ENCODE peak calls at places on chromosomes 1 and 21, in four cellular contexts. P is Panc1, L is substantia nigra, I is uterus. F is an unnamed sample.
A peak's percentile ranks its signal among the peaks of the same experiment; 100 is the strongest.

GRCh38 chr1:26317612-26318337 is at the start of gene CD52:
- DNase-seq in P (no peak), L (no peak), I (no peak), F (no peak)

GRCh38 chr1:32101233-32101681 is 6.6 kb upstream of the KPNA6 start:
- DNase-seq in P (no peak), L (no peak), I (no peak), F (no peak)

GRCh38 chr1:117500584-117500983 is 105.3 kb upstream of the TENT5C start:
- DNase-seq in P (no peak), L (no peak), I (no peak), F (no peak)

GRCh38 chr1:19046972-19047371 is 90.5 kb upstream of the IFFO2 start:
- DNase-seq in P (no peak), L (no peak), I (no peak), F (no peak)

GRCh38 chr1:248913933-248914332 is 7.9 kb downstream of the PGBD2 start:
- DNase-seq in P (no peak), L (no peak), I (no peak), F (no peak)

GRCh38 chr1:37486680-37487618 is 12.6 kb downstream of the ZC3H12A start:
- DNase-seq in P (no peak), L (peak; percentile 60), I (peak; percentile 84), F (peak; percentile 50)

GRCh38 chr21:16454371-16454770 is 724.6 kb downstream of the USP25 start:
- DNase-seq in P (no peak), L (no peak), I (no peak), F (no peak)

GRCh38 chr1:167880570-167880969 is 33.4 kb downstream of the ADCY10 start:
- DNase-seq in P (no peak), L (no peak), I (no peak), F (no peak)

GRCh38 chr1:76048194-76048593 is 26.4 kb upstream of the ST6GALNAC3 start:
- DNase-seq in P (no peak), L (no peak), I (no peak), F (no peak)

GRCh38 chr21:43854773-43855633 is 10.0 kb upstream of the AGPAT3 start:
- DNase-seq in P (no peak), L (no peak), I (no peak), F (no peak)

GRCh38 chr1:202228484-202229122 is 35.0 kb downstream of the LGR6 start:
- DNase-seq in P (no peak), L (no peak), I (no peak), F (no peak)

GRCh38 chr1:58290685-58291372 is 255.7 kb downstream of the OMA1 start:
- DNase-seq in P (no peak), L (no peak), I (no peak), F (no peak)

GRCh38 chr1:111882537-111882936 is 106.9 kb downstream of the KCND3 start:
- DNase-seq in P (no peak), L (no peak), I (no peak), F (peak; percentile 10)

GRCh38 chr1:185603158-185603557 is 131.0 kb upstream of the HMCN1 start:
- DNase-seq in P (no peak), L (no peak), I (no peak), F (no peak)

GRCh38 chr1:89538361-89538760 is 13.7 kb downstream of the LRRC8B start:
- DNase-seq in P (no peak), L (no peak), I (no peak), F (no peak)

GRCh38 chr1:89542345-89542744 is 17.7 kb downstream of the LRRC8B start:
- DNase-seq in P (no peak), L (no peak), I (no peak), F (no peak)

GRCh38 chr1:89536555-89537393 is 12.1 kb downstream of the LRRC8B start:
- DNase-seq in P (no peak), L (no peak), I (no peak), F (no peak)

GRCh38 chr1:89539135-89539534 is 14.5 kb downstream of the LRRC8B start:
- DNase-seq in P (no peak), L (no peak), I (no peak), F (no peak)

GRCh38 chr1:89540406-89540970 is 15.9 kb downstream of the LRRC8B start:
- DNase-seq in P (no peak), L (no peak), I (no peak), F (no peak)
- H3K27ac ChIP-seq in P (no peak overlapping the region), L (no peak overlapping the region), I (no peak overlapping the region), F (peak overlapping the region; percentile 6)

GRCh38 chr1:79588719-79589118 is 582.2 kb upstream of the ADGRL4 start:
- DNase-seq in P (no peak), L (no peak), I (no peak), F (no peak)
- H3K27ac ChIP-seq in P (no peak overlapping the region), L (no peak overlapping the region), I (no peak overlapping the region), F (no peak overlapping the region)

DNA sequence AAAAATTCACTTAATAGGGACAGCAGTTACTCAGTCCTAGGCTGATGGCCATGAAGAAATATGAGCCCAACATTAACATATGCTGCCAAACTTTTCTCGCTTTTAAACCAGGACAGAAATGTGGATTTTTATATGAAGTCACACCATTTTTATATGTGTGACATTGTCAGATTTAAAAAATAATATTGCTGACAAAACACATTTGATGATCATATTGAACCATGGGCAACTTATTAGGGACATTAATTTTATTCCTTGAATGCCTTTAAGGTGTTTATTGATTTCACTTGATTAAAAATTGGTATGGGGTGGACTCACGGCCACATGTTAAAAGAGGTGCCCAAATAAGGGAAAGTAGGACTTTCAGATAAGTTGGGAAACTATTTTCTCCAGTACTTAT is 58.6 kb downstream of the RPRD2 start:
- DNase-seq in P (no peak), L (no peak), I (no peak), F (no peak)
- H3K27ac ChIP-seq in P (no peak overlapping the region), L (no peak overlapping the region), I (no peak overlapping the region), F (no peak overlapping the region)

GRCh38 chr1:20829531-20829930 is 42.4 kb upstream of the HP1BP3 start:
- DNase-seq in P (no peak), L (no peak), I (no peak), F (no peak)
- H3K27ac ChIP-seq in P (no peak overlapping the region), L (no peak overlapping the region), I (no peak overlapping the region), F (no peak overlapping the region)

DNA sequence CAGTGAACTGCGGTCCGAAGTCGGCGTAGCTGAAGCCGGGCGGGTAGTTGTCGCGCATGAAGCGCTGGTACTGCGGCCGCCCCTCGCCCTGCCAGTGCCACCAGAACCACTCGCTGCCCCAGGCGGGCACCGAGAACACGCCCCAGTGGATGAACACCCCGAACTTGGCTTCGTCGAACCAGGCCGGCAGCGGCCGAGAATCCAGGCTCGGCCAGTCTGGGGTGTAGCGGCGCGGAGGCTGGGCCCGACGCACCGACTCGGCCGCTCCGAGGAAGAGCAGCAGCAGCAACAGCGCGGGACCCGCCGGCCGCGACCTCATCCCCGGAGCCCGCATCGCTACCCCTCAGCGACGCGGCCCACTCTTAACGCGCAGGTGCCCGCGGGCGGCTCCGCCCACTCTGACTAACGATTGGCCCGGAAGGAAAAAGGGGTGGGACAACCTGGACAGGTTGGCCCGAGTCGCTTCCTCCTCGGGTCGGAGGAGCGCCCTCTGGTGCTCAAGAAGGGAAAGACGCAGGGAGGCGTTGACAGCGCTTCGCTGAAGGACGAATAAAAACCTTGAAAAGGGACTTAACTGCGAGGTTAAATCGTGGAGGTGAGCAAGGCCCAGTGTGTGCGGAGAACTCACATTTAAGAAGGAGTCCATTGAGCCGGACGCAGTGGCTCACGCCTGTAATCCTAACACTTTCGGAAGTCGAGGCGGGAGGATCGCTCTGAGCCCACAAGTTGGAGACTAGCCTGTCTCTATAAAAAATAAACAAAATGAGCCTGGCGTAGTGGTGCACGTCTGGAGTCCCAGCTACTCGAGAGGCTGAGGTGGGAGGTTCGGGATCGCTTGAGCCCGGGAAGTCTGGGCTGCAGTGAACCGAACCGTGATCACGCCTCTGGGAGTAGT is at the start of gene FUCA1:
- DNase-seq in P (peak; percentile 82), L (peak; percentile 91), I (peak; percentile 94), F (peak; percentile 95)
- H3K27ac ChIP-seq in P (peak within 1 kb of the TSS; percentile 48), L (peak within 1 kb of the TSS; percentile 67), I (peak within 1 kb of the TSS; percentile 83), F (peak within 1 kb of the TSS; percentile 64)

GRCh38 chr1:53763461-53763860 is 24.5 kb upstream of the GLIS1 start:
- DNase-seq in P (no peak), L (no peak), I (no peak), F (no peak)

GRCh38 chr1:53766766-53767409 is 27.9 kb upstream of the GLIS1 start:
- DNase-seq in P (no peak), L (no peak), I (no peak), F (no peak)

GRCh38 chr1:53763911-53764310 is 24.9 kb upstream of the GLIS1 start:
- DNase-seq in P (no peak), L (no peak), I (no peak), F (no peak)

GRCh38 chr1:53765656-53766055 is 26.7 kb upstream of the GLIS1 start:
- DNase-seq in P (no peak), L (no peak), I (no peak), F (no peak)

GRCh38 chr1:53766194-53766748 is 27.3 kb upstream of the GLIS1 start:
- DNase-seq in P (no peak), L (no peak), I (no peak), F (no peak)
- H3K27ac ChIP-seq in P (no peak overlapping the region), L (no peak overlapping the region), I (no peak overlapping the region), F (no peak overlapping the region)

GRCh38 chr1:211292411-211292810 is 33.2 kb downstream of the RCOR3 start:
- DNase-seq in P (no peak), L (no peak), I (no peak), F (no peak)
- H3K27ac ChIP-seq in P (no peak overlapping the region), L (no peak overlapping the region), I (no peak overlapping the region), F (no peak overlapping the region)

GRCh38 chr1:8598783-8599182 is 218.7 kb downstream of the RERE start:
- DNase-seq in P (no peak), L (no peak), I (no peak), F (no peak)

GRCh38 chr1:8600336-8600735 is 217.1 kb downstream of the RERE start:
- DNase-seq in P (no peak), L (no peak), I (no peak), F (no peak)

GRCh38 chr1:8597455-8597854 is 220.0 kb downstream of the RERE start:
- DNase-seq in P (no peak), L (no peak), I (no peak), F (no peak)

GRCh38 chr1:8599813-8600212 is 217.6 kb downstream of the RERE start:
- DNase-seq in P (no peak), L (no peak), I (no peak), F (no peak)

GRCh38 chr1:8598060-8598724 is 219.2 kb downstream of the RERE start:
- DNase-seq in P (no peak), L (peak; percentile 15), I (peak; percentile 47), F (peak; percentile 16)
- H3K27ac ChIP-seq in P (no peak overlapping the region), L (peak overlapping the region; percentile 62), I (peak overlapping the region; percentile 85), F (peak overlapping the region; percentile 58)

GRCh38 chr21:27152996-27153395 is 186.1 kb upstream of the ADAMTS5 start:
- DNase-seq in P (no peak), L (no peak), I (no peak), F (no peak)

GRCh38 chr21:27157097-27157496 is 190.2 kb upstream of the ADAMTS5 start:
- DNase-seq in P (no peak), L (no peak), I (no peak), F (no peak)

GRCh38 chr21:27155130-27155500 is 188.2 kb upstream of the ADAMTS5 start:
- DNase-seq in P (no peak), L (no peak), I (no peak), F (no peak)

GRCh38 chr21:27156666-27157065 is 189.8 kb upstream of the ADAMTS5 start:
- DNase-seq in P (no peak), L (no peak), I (no peak), F (no peak)

GRCh38 chr21:27154451-27155129 is 187.7 kb upstream of the ADAMTS5 start:
- DNase-seq in P (no peak), L (no peak), I (peak; percentile 54), F (no peak)
- H3K27ac ChIP-seq in P (no peak overlapping the region), L (no peak overlapping the region), I (peak overlapping the region; percentile 83), F (no peak overlapping the region)

GRCh38 chr1:9655127-9655723 is 3.7 kb downstream of the PIK3CD start:
- DNase-seq in P (no peak), L (no peak), I (no peak), F (no peak)
- H3K27ac ChIP-seq in P (no peak overlapping the region), L (no peak overlapping the region), I (no peak overlapping the region), F (no peak overlapping the region)

F was measured in caudate nucleus.